ENCODE peak calls at places on chromosomes 3 and 15, in four cellular contexts. C is fibroblast of pulmonary artery, Z is neural crest cell, B is GM13977. V is an unnamed sample.

GRCh38 chr3:105365536-105366301 is 990 bp upstream of the ALCAM start:
- DNase-seq in C (peak), B (no peak), Z (no peak), V (peak)

GRCh38 chr3:190345027-190345821 is 23.0 kb upstream of the CLDN1 start:
- DNase-seq in C (peak), B (no peak), Z (no peak), V (peak)

GRCh38 chr3:52215351-52215750 is 10.1 kb downstream of the TLR9 start:
- DNase-seq in C (no peak), B (no peak), Z (no peak), V (no peak)

GRCh38 chr3:141148770-141149169 is 82.9 kb upstream of the PXYLP1 start:
- DNase-seq in Z (no peak), C (no peak), B (no peak), V (no peak)

GRCh38 chr3:103440539-103441113 is 1005.8 kb downstream of the ZPLD1 start:
- DNase-seq in B (peak), Z (no peak), C (peak), V (peak)

GRCh38 chr3:149019581-149019980 is 28.2 kb downstream of the GYG1 start:
- DNase-seq in Z (no peak), C (no peak), B (no peak), V (no peak)

GRCh38 chr15:82540984-82541431 is 751 bp upstream of the RPS17 start:
- DNase-seq in C (peak), B (no peak), Z (no peak), V (no peak)

GRCh38 chr15:77192451-77192850 is 121.5 kb upstream of the TSPAN3 start:
- DNase-seq in C (no peak), B (no peak), Z (no peak), V (no peak)

GRCh38 chr15:53256043-53256442 is 465.9 kb upstream of the ONECUT1 start:
- DNase-seq in B (no peak), C (no peak), Z (no peak), V (no peak)

GRCh38 chr3:23806322-23807160 is 786 bp downstream of the UBE2E1 start:
- DNase-seq in B (peak), C (peak), Z (peak), V (peak)

GRCh38 chr3:151096697-151097096 is 11.2 kb downstream of the MED12L start:
- DNase-seq in B (no peak), C (no peak), Z (no peak), V (no peak)

GRCh38 chr15:94769089-94769488 is 537.7 kb downstream of the MCTP2 start:
- DNase-seq in Z (no peak), C (no peak), B (no peak), V (no peak)

GRCh38 chr15:72197460-72198409 is at the start of gene GRAMD2A:
- DNase-seq in C (peak), Z (no peak), B (peak), V (peak)

GRCh38 chr3:90026406-90026805 is 919.0 kb downstream of the EPHA3 start:
- DNase-seq in B (no peak), Z (no peak), C (no peak), V (no peak)

GRCh38 chr3:108117245-108117644 is 26.4 kb upstream of the CD47 start:
- DNase-seq in Z (no peak), C (peak), B (no peak), V (no peak)

GRCh38 chr3:123105201-123106189 is 38.7 kb downstream of the PDIA5 start:
- DNase-seq in C (no peak), Z (no peak), B (peak), V (peak)

GRCh38 chr3:23113455-23114171 is 89.5 kb upstream of the UBE2E2 start:
- DNase-seq in Z (no peak), B (no peak), C (peak), V (no peak)

GRCh38 chr15:32844118-32844711 is 126.4 kb downstream of the GREM1 start:
- DNase-seq in B (peak), C (peak), Z (no peak), V (peak)

GRCh38 chr3:111904376-111905241 is 45.5 kb downstream of the PHLDB2 start:
- DNase-seq in C (peak), B (no peak), Z (no peak), V (no peak)

GRCh38 chr3:12229896-12230295 is 59.0 kb upstream of the PPARG start:
- DNase-seq in B (no peak), Z (no peak), C (no peak), V (no peak)

GRCh38 chr3:187027531-187027936 is 97.2 kb downstream of the ST6GAL1 start:
- DNase-seq in C (no peak), Z (no peak), B (no peak), V (peak)

GRCh38 chr3:168495932-168496331 is 400.2 kb upstream of the GOLIM4 start:
- DNase-seq in Z (no peak), C (no peak), B (no peak), V (no peak)

GRCh38 chr3:119700920-119701734 is 1.7 kb upstream of the CFAP91 start:
- DNase-seq in C (no peak), Z (no peak), B (no peak), V (peak)

GRCh38 chr15:82543155-82543554 is 2.9 kb upstream of the RPS17 start:
- DNase-seq in C (peak), Z (no peak), B (no peak), V (no peak)

GRCh38 chr3:128329491-128330300 is 137.0 kb downstream of the DNAJB8 start:
- DNase-seq in B (no peak), Z (no peak), C (no peak), V (no peak)

GRCh38 chr3:135980343-135980742 is 14.8 kb downstream of the PPP2R3A start:
- DNase-seq in C (no peak), Z (no peak), B (no peak), V (no peak)

GRCh38 chr15:98682992-98683701 is 34.8 kb downstream of the IGF1R start:
- DNase-seq in Z (no peak), C (peak), B (no peak), V (no peak)

GRCh38 chr15:68619303-68619698 is 40.5 kb downstream of the CORO2B start:
- DNase-seq in Z (no peak), B (no peak), C (no peak), V (no peak)

GRCh38 chr3:13715961-13716360 is 163.9 kb downstream of the WNT7A start:
- DNase-seq in Z (no peak), C (no peak), B (no peak), V (no peak)

GRCh38 chr3:131381445-131382291 is at the start of gene NUDT16:
- DNase-seq in C (peak), Z (peak), B (peak), V (peak)

GRCh38 chr15:50797926-50798325 is 32.4 kb upstream of the SPPL2A start:
- DNase-seq in C (no peak), B (no peak), Z (no peak), V (no peak)

GRCh38 chr15:32718082-32718821 is 448 bp downstream of the GREM1 start:
- DNase-seq in Z (peak), C (no peak), B (peak), V (no peak)

DNA sequence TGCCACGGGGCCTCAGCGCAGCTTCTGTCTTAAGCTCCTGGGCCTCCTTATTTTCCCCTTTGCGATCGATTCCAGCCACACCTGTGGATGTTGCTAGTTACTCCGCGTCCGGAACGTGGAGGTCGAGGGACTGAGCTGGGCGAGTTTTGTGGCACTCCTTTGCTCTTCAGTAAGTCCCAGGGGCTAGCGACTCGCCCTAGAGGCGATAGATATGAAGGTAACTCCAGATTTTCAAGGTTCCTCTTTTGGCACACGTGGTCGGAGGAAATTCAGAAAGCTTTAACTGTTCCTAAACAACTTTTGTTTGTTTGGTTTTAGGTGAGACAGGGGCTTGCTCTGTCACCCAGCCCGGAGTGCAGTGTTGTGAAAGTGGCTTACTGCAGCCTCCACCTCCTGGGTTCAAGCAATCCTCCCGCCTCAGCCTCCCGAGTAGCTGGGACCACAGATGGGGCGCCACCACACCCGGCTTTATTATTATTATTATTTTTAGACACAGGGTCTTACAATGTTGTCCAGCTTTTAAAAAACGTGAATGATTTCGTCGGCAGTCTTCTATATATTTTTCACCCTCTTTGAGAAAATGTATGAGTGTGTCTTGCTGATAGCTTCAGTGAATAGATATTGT is 657 bp downstream of the MFSD1 start:
- DNase-seq in C (no peak), B (peak), Z (no peak), V (peak)
- TF ChIP-seq CTCF in C (no peak), B (no peak), Z (peak), V (no peak)

DNA sequence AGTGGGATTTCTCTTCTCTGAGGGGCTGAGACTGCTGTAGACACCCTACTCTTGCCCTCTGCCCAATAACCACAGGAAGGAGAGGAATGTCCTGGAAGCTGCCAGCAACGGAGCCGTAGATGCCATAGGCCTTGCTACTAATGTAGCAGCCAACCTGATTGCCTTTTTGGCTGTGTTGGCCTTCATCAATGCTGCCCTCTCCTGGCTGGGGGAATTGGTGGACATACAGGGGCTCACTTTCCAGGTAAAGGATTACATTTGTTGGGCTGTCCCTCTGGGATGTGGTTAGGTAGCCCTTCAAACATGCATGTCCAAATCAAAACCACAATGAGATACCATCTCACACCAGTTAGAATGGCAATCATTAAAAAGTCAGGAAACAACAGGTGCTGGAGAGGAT is 16.1 kb downstream of the SLC28A2 start:
- DNase-seq in C (no peak), B (no peak), Z (no peak), V (peak)
- TF ChIP-seq CTCF in C (no peak), B (peak), Z (no peak), V (peak)

GRCh38 chr15:62137216-62137884 is 27.7 kb downstream of the C2CD4B start:
- DNase-seq in B (no peak), C (no peak), Z (no peak), V (no peak)
- TF ChIP-seq CTCF in B (no peak), C (no peak), Z (no peak), V (no peak)

DNA sequence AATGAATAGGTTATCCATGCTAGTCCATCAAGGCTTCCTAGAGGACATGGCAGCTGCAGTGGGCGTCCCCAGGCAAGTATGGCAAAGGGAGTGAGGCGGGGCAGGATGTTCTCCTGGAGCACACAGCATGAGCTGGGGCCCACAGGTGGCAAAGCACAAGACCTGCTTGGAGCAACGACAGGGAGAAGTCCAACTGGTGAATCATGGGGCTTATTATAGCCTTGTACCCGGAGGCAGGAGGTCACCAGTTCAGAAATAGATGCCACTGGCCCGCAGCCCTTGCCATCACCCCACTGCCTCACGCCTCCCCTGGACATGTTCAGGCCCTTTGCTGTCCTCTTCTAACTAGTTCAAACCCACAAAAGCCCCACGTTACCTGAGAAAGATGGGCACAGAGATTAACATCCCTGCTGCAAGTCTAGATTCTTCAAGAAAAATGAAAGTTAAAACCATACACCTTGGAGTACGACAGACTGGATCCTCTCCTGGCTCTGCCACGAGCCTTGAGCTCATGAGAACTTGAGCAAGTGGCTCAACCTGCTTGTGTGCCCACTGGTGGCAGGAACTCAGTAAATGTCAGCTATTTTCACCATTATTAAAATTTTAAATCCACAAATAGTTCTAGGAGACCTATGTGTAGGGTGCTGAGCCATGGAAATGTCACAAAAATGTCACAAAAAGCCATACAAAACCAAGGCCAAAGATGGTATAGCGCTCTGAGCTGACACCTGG is 1.8 kb upstream of the SRGAP3 start:
- DNase-seq in C (no peak), B (no peak), Z (no peak), V (no peak)
- TF ChIP-seq CTCF in C (no peak), B (no peak), Z (no peak), V (no peak)

GRCh38 chr15:88727439-88727838 is 75.8 kb upstream of the ACAN start:
- DNase-seq in Z (no peak), C (no peak), B (no peak), V (no peak)
- TF ChIP-seq CTCF in Z (no peak), C (no peak), B (no peak), V (no peak)

GRCh38 chr3:155356594-155357370 is 63.3 kb upstream of the STRIT1 start:
- DNase-seq in B (no peak), C (peak), Z (no peak), V (no peak)
- TF ChIP-seq CTCF in B (no peak), C (no peak), Z (peak), V (no peak)

DNA sequence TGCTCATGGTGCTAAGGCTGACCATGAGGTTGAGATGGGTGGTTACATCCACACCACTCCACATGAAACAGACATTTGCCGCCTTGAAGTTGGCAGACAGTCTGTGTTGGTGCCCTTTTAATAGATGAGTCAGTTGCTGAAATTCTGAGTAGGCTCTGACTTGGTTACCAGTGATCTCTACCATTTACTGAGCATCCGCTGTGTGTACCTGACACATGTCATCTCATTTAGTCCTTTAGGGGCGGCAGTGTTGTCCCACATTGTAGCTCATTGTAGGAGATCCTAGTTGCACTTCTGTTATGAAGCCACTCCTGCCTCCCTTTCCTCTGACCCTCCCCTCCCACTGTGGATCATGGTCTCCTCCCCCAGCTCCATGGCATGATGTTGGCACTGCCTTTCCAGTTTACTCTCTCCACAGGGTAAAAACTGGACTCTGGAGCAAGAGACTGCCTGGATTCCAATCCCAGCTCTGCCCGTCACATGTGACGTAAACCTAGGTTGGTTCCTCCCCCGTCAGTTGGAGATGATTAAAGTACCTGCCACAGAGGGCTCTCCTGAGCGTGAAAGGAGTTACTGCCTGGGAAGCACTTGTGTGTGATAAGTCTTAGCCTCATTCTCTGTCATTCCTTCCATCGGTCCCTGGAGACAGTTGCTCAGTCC is 21.6 kb downstream of the SLCO3A1 start:
- DNase-seq in Z (no peak), C (no peak), B (no peak), V (no peak)
- TF ChIP-seq CTCF in Z (no peak), C (no peak), B (no peak), V (no peak)